ENCODE peak calls at places on chromosomes 4 and X, in five cellular contexts. V, U, K, L and T are unnamed samples.

GRCh38 chr4:107009196-107009595 is 26.9 kb downstream of the DKK2 start:
- DNase-seq in V (no peak), U (no peak), K (no peak), L (no peak), T (no peak)

GRCh38 chr4:176538217-176538925 is 218.6 kb downstream of the SPCS3 start:
- DNase-seq in V (no peak), U (no peak), K (peak), L (peak), T (no peak)

GRCh38 chr4:181261279-181261678 is 981.9 kb upstream of the TENM3 start:
- DNase-seq in V (no peak), U (peak), K (peak), L (no peak), T (peak)

GRCh38 chr4:156377036-156377700 is 423.5 kb upstream of the CTSO start:
- DNase-seq in V (no peak), U (no peak), K (peak), L (peak), T (no peak)

GRCh38 chrX:119516157-119516702 is 48.0 kb downstream of the SLC25A5 start:
- DNase-seq in V (peak), U (peak), K (peak), L (peak), T (peak)

GRCh38 chrX:131279617-131280016 is 9.5 kb downstream of the IGSF1 start:
- DNase-seq in V (no peak), U (no peak), K (no peak), L (no peak), T (no peak)

GRCh38 chr4:22486276-22486675 is 29.6 kb downstream of the ADGRA3 start:
- DNase-seq in V (no peak), U (no peak), K (no peak), L (no peak), T (no peak)

GRCh38 chr4:122285285-122285684 is 93.5 kb upstream of the ADAD1 start:
- DNase-seq in V (no peak), U (no peak), K (peak), L (peak), T (peak)

GRCh38 chr4:25551608-25552007 is 104.0 kb upstream of the SLC34A2 start:
- DNase-seq in V (no peak), U (no peak), K (no peak), L (no peak), T (no peak)

GRCh38 chr4:188905248-188905647 is 766.0 kb downstream of the TRIML1 start:
- DNase-seq in V (no peak), U (no peak), K (no peak), L (no peak), T (no peak)

GRCh38 chrX:108437789-108438623 is at the start of gene COL4A6:
- DNase-seq in V (peak), U (peak), K (no peak), L (peak), T (peak)

GRCh38 chr4:74873545-74874295 is 59.2 kb upstream of the PARM1 start:
- DNase-seq in V (no peak), U (no peak), K (no peak), L (peak), T (peak)

GRCh38 chrX:147917700-147918694 is 6.3 kb downstream of the FMR1 start:
- DNase-seq in V (no peak), U (no peak), K (peak), L (no peak), T (no peak)

GRCh38 chr4:183450108-183450507 is 5.7 kb downstream of the CDKN2AIP start:
- DNase-seq in V (no peak), U (no peak), K (no peak), L (no peak), T (no peak)

GRCh38 chr4:123833156-123833555 is 436.6 kb downstream of the SPRY1 start:
- DNase-seq in V (no peak), U (no peak), K (peak), L (no peak), T (no peak)

GRCh38 chrX:7950865-7951264 is 23.7 kb upstream of the PNPLA4 start:
- DNase-seq in V (no peak), U (no peak), K (no peak), L (no peak), T (no peak)

GRCh38 chr4:123476089-123476488 is 79.5 kb downstream of the SPRY1 start:
- DNase-seq in V (no peak), U (no peak), K (no peak), L (no peak), T (no peak)

GRCh38 chr4:23163649-23164436 is 471.1 kb downstream of the GBA3 start:
- DNase-seq in V (no peak), U (peak), K (peak), L (peak), T (peak)

GRCh38 chr4:183747931-183748664 is 89.0 kb downstream of the TRAPPC11 start:
- DNase-seq in V (no peak), U (no peak), K (peak), L (no peak), T (no peak)

GRCh38 chrX:52410439-52411394 is 41.9 kb downstream of the XAGE2 start:
- DNase-seq in V (no peak), U (no peak), K (no peak), L (no peak), T (no peak)

GRCh38 chr4:19155568-19155967 is 1096.1 kb upstream of the SLIT2 start:
- DNase-seq in V (no peak), U (no peak), K (no peak), L (no peak), T (peak)

GRCh38 chrX:84729809-84730208 is 227.6 kb upstream of the HDX start:
- DNase-seq in V (peak), U (peak), K (peak), L (peak), T (peak)

GRCh38 chrX:138026211-138026610 is 460.3 kb downstream of the ZIC3 start:
- DNase-seq in V (no peak), U (no peak), K (no peak), L (no peak), T (peak)

GRCh38 chr4:123785515-123785914 is 388.9 kb downstream of the SPRY1 start:
- DNase-seq in V (peak), U (no peak), K (peak), L (peak), T (peak)

GRCh38 chr4:88451205-88451604 is 5.7 kb upstream of the HERC5 start:
- DNase-seq in V (no peak), U (no peak), K (no peak), L (no peak), T (no peak)

GRCh38 chrX:106894978-106895452 is 8.1 kb downstream of the RIPPLY1 start:
- DNase-seq in V (no peak), U (no peak), K (peak), L (peak), T (peak)

GRCh38 chr4:107666134-107666533 is 53.9 kb downstream of the PAPSS1 start:
- DNase-seq in V (no peak), U (no peak), K (peak), L (peak), T (no peak)

GRCh38 chr4:17512973-17513665 is 1.2 kb upstream of the QDPR start:
- DNase-seq in V (no peak), U (no peak), K (no peak), L (no peak), T (no peak)

GRCh38 chr4:74112399-74113090 is 13.6 kb upstream of the CXCL2 start:
- DNase-seq in V (no peak), U (no peak), K (peak), L (peak), T (no peak)

GRCh38 chrX:56783996-56784620 is 55.1 kb downstream of the NBDY start:
- DNase-seq in V (no peak), U (no peak), K (no peak), L (no peak), T (no peak)

GRCh38 chrX:150036181-150036580 is 97.9 kb upstream of the EOLA2 start:
- DNase-seq in V (no peak), U (no peak), K (peak), L (peak), T (no peak)

GRCh38 chr4:41205130-41205529 is 9.2 kb downstream of the APBB2 start:
- DNase-seq in V (no peak), U (no peak), K (no peak), L (no peak), T (no peak)

GRCh38 chrX:13658602-13659001 is 5.7 kb downstream of the TCEANC start:
- DNase-seq in V (no peak), U (peak), K (peak), L (peak), T (peak)

GRCh38 chrX:53287493-53288138 is 6.2 kb upstream of the IQSEC2 start:
- DNase-seq in V (no peak), U (no peak), K (peak), L (peak), T (no peak)

GRCh38 chrX:82556588-82556987 is 951.5 kb upstream of the POU3F4 start:
- DNase-seq in V (no peak), U (no peak), K (no peak), L (no peak), T (peak)

GRCh38 chr4:48173055-48173991 is 39.3 kb upstream of the TXK start:
- DNase-seq in V (peak), U (no peak), K (peak), L (peak), T (peak)

GRCh38 chr4:149371021-149371420 is 444.6 kb downstream of the IQCM start:
- DNase-seq in V (peak), U (peak), K (peak), L (peak), T (peak)

GRCh38 chr4:10569491-10569890 is 112.3 kb upstream of the ZNF518B start:
- DNase-seq in V (no peak), U (no peak), K (no peak), L (no peak), T (no peak)

GRCh38 chr4:10567766-10568165 is 110.5 kb upstream of the ZNF518B start:
- DNase-seq in V (no peak), U (no peak), K (no peak), L (no peak), T (no peak)

DNA sequence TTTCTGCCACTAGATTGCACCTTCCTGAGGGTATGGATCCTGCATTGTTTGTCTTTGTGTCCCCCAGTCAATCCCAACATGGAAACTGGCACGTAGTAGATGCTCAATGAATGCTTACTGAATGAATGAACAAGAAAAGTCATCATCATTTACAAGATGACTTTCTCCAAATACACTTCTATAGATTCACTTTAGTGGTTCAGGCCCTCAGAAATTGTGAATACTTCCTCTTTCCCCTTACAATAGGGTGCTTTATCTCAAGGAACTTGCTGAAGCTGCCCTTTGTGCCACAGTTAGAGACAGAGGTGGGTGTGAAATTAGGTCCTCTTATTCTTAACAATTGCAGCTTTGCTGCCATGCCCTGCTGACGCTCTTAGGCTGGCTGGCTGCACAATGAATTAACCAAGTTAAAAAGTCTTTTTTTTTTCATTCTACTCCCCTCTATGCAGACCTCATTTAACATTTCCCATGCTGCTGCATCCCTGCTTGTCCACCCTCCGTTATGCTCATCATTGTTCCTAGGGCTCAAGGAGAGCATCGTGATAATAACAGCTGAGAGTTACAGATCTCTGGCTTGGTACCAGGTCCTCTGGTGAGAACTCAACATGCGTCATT is 108.0 kb upstream of the ZNF518B start:
- DNase-seq in V (no peak), U (no peak), K (no peak), L (no peak), T (no peak)
- H3K4ac ChIP-seq in V (no peak), U (no peak), K (no peak), L (no peak), T (no peak)

GRCh38 chr4:76590847-76591281 is 155.8 kb downstream of the SHROOM3 start:
- DNase-seq in V (no peak), U (no peak), K (peak), L (no peak), T (no peak)
- H2BK120ac ChIP-seq in V (peak), U (no peak), K (peak), L (no peak), T (no peak)

DNA sequence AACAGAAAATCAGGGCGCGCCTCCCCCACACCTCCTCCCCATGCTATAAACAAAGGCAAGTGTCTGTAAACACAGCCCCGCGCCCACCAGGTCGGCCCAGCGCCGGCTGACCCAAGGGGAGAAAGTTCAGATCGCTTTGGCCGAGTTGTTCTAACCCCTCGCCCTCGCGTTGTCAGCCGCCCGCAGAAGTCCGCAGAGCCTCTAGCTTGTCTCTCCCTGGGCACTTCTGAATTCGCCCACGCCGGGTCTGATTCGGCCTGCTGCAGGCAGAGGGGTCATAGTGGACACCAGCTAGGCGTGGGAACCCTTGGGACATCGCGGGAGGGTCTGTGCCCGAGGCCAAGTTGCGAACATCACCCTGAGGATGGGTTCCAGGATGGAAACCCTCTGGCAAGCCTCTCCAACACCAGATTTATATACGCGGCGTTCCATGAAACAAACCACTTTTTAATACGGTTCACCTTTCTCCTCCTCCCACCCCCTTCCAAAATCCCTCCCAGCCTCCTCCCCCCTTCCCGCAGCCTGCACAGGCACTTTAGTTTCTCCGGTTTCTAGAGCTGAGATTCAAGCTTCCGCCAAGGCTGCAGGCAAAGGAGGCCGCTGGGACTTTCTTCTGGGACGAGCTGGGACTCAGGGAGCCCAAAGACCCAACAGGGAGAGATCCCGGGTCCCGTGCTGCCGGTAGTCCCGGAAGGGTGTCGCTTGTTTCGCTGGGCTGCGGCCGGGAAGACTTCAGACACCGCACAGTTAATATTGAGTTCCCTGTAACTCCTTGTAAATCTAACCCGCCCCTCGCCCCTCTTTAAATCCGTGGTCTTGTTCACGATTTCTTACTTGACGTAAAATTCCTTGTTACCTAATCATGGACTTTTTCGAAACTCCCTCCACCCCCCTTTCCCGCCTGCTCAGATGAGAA is 4.7 kb downstream of the HAND2 start:
- DNase-seq in V (peak), U (no peak), K (no peak), L (peak), T (peak)
- H3K4ac ChIP-seq in V (no peak), U (no peak), K (no peak), L (peak), T (no peak)

GRCh38 chrX:6311540-6311939 is 82.9 kb upstream of the NLGN4X start:
- DNase-seq in V (no peak), U (no peak), K (no peak), L (no peak), T (no peak)

DNA sequence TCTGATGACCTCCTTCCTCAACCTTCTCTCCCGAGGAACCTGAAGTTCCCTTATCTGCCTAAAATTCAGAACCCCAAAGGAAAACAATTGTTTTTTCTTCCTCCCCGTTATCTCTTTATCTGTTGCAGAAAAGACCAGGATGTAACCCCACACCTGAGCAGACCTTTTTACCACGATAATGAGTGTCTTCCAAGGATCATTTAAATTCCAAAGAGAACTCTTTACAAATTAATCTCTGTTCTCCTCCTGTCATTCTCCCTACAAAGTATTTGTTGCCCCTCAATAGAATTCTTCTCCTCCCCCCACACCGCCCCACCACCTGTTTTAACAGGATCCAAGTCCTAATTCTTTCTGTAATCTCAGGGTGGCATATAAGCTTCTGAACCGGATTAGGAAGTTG is 78.5 kb upstream of the NLGN4X start:
- DNase-seq in V (no peak), U (no peak), K (no peak), L (no peak), T (peak)
- H2BK120ac ChIP-seq in V (no peak), U (no peak), K (no peak), L (no peak), T (no peak)